ENCODE peak calls at places on chromosomes 16 and 17, in seven cellular contexts. G is activated T-cell treated with anti-CD3 and anti-CD28 coated beads, Interleukin-2, amount 50 U/mL, for 24 hours; B is GM12864; I is cardiac septum; Q is GM04504; V is NCI-H524; N is stimulated activated CD8-positive, alpha-beta memory T cell treated with anti-CD3 and anti-CD28 coated beads, Interleukin-2, amount 100 ng/mL, for 1 hour. O is an unnamed sample.

GRCh38 chr17:16534236-16534635 is 34.8 kb downstream of the ZNF287 start:
- DNase-seq in B (no peak), N (no peak), Q (no peak), V (no peak), I (no peak), G (no peak), O (no peak)

GRCh38 chr17:17765921-17766320 is 70.9 kb downstream of the SREBF1 start:
- DNase-seq in G (no peak), Q (no peak), V (peak), I (no peak), N (no peak), B (no peak), O (no peak)

GRCh38 chr17:17690156-17690737 is 9.0 kb downstream of the RAI1 start:
- DNase-seq in N (no peak), G (no peak), Q (no peak), I (no peak), B (no peak), V (no peak), O (no peak)

GRCh38 chr17:57550671-57551315 is 194.3 kb downstream of the CCDC182 start:
- DNase-seq in I (no peak), G (no peak), V (no peak), Q (no peak), B (no peak), N (no peak), O (no peak)

GRCh38 chr17:74552037-74552436 is 6.1 kb upstream of the CD300C start:
- DNase-seq in N (no peak), I (no peak), Q (no peak), V (no peak), B (no peak), G (no peak), O (no peak)

GRCh38 chr17:32609085-32609484 is 122.3 kb downstream of the CDK5R1 start:
- DNase-seq in Q (no peak), N (peak), V (peak), I (no peak), B (peak), G (peak), O (peak)

GRCh38 chr17:4215882-4216411 is 47.8 kb downstream of the ANKFY1 start:
- DNase-seq in N (no peak), I (no peak), V (no peak), Q (no peak), G (no peak), B (no peak), O (no peak)

GRCh38 chr16:8568231-8568617 is 22.1 kb downstream of the TMEM114 start:
- DNase-seq in Q (no peak), G (no peak), N (no peak), V (no peak), I (no peak), B (no peak), O (no peak)

GRCh38 chr17:45231481-45232116 is 9.9 kb downstream of the FMNL1 start:
- DNase-seq in Q (no peak), V (peak), B (no peak), I (no peak), G (peak), N (no peak), O (no peak)

GRCh38 chr16:88891083-88891482 is 24.6 kb upstream of the PABPN1L start:
- DNase-seq in Q (no peak), G (no peak), V (no peak), B (no peak), N (no peak), I (no peak), O (no peak)

GRCh38 chr16:77238593-77238992 is 39.4 kb downstream of the SYCE1L start:
- DNase-seq in N (no peak), G (no peak), V (no peak), Q (no peak), B (no peak), I (no peak), O (no peak)

GRCh38 chr17:52824542-52824941 is 666.0 kb upstream of the CA10 start:
- DNase-seq in B (no peak), G (no peak), I (no peak), N (no peak), V (no peak), Q (no peak), O (no peak)

GRCh38 chr16:85172465-85173071 is 60.3 kb upstream of the CIBAR2 start:
- DNase-seq in I (no peak), N (no peak), V (peak), B (no peak), Q (no peak), G (no peak), O (peak)

GRCh38 chr17:78266771-78267170 is 35.3 kb downstream of the TMEM235 start:
- DNase-seq in I (no peak), B (no peak), N (no peak), Q (no peak), G (no peak), V (no peak), O (no peak)

GRCh38 chr17:4492762-4493561 is 5.7 kb upstream of the SPNS2 start:
- DNase-seq in B (no peak), I (no peak), V (no peak), Q (no peak), G (no peak), N (no peak), O (no peak)